ENCODE peak calls at places on chromosome 10, in six cellular contexts. One of them, this sample, is unnamed.

GRCh38 chr10:120946497-120946896 is 95.3 kb downstream of the WDR11 start:
- DNase-seq in T-helper 1 cell: no peak
- DNase-seq in activated CD4-positive, alpha-beta T cell treated with anti-CD3 and anti-CD28 coated beads, Interleukin-2, amount 50 U/mL, for 24 hours: no peak
- DNase-seq in ELR: no peak
- DNase-seq in HT1080: no peak
- DNase-seq in mesendoderm: no peak
- DNase-seq in this sample: no peak

GRCh38 chr10:102770792-102771191 is 27.0 kb downstream of the WBP1L start:
- DNase-seq in mesendoderm: no peak
- DNase-seq in activated CD4-positive, alpha-beta T cell treated with anti-CD3 and anti-CD28 coated beads, Interleukin-2, amount 50 U/mL, for 24 hours: no peak
- DNase-seq in T-helper 1 cell: no peak
- DNase-seq in HT1080: no peak
- DNase-seq in ELR: no peak
- DNase-seq in this sample: no peak

GRCh38 chr10:13632879-13633437 is 46.2 kb downstream of the PRPF18 start:
- DNase-seq in ELR: no peak
- DNase-seq in HT1080: no peak
- DNase-seq in mesendoderm: no peak
- DNase-seq in activated CD4-positive, alpha-beta T cell treated with anti-CD3 and anti-CD28 coated beads, Interleukin-2, amount 50 U/mL, for 24 hours: no peak
- DNase-seq in T-helper 1 cell: no peak
- DNase-seq in this sample: no peak

GRCh38 chr10:44911081-44911540 is at the start of gene TMEM72:
- DNase-seq in T-helper 1 cell: no peak
- DNase-seq in mesendoderm: peak
- DNase-seq in HT1080: no peak
- DNase-seq in ELR: no peak
- DNase-seq in activated CD4-positive, alpha-beta T cell treated with anti-CD3 and anti-CD28 coated beads, Interleukin-2, amount 50 U/mL, for 24 hours: no peak
- DNase-seq in this sample: no peak

GRCh38 chr10:109282510-109282909 is 640.8 kb downstream of the XPNPEP1 start:
- DNase-seq in activated CD4-positive, alpha-beta T cell treated with anti-CD3 and anti-CD28 coated beads, Interleukin-2, amount 50 U/mL, for 24 hours: no peak
- DNase-seq in mesendoderm: no peak
- DNase-seq in T-helper 1 cell: no peak
- DNase-seq in HT1080: peak
- DNase-seq in ELR: peak
- DNase-seq in this sample: no peak

GRCh38 chr10:7789390-7789789 is 1.4 kb downstream of the ATP5F1C start:
- DNase-seq in mesendoderm: peak
- DNase-seq in ELR: peak
- DNase-seq in HT1080: peak
- DNase-seq in activated CD4-positive, alpha-beta T cell treated with anti-CD3 and anti-CD28 coated beads, Interleukin-2, amount 50 U/mL, for 24 hours: no peak
- DNase-seq in T-helper 1 cell: no peak
- DNase-seq in this sample: no peak

GRCh38 chr10:89427629-89428028 is 13.3 kb downstream of the IFIT5 start:
- DNase-seq in HT1080: peak
- DNase-seq in activated CD4-positive, alpha-beta T cell treated with anti-CD3 and anti-CD28 coated beads, Interleukin-2, amount 50 U/mL, for 24 hours: no peak
- DNase-seq in ELR: peak
- DNase-seq in T-helper 1 cell: no peak
- DNase-seq in mesendoderm: no peak
- DNase-seq in this sample: no peak

GRCh38 chr10:116082762-116083161 is 190.2 kb downstream of the GFRA1 start:
- DNase-seq in HT1080: no peak
- DNase-seq in mesendoderm: no peak
- DNase-seq in ELR: no peak
- DNase-seq in T-helper 1 cell: no peak
- DNase-seq in activated CD4-positive, alpha-beta T cell treated with anti-CD3 and anti-CD28 coated beads, Interleukin-2, amount 50 U/mL, for 24 hours: no peak
- DNase-seq in this sample: no peak

GRCh38 chr10:22712959-22713852 is 1.2 kb downstream of the PIP4K2A start:
- DNase-seq in ELR: peak
- DNase-seq in mesendoderm: peak
- DNase-seq in T-helper 1 cell: peak
- DNase-seq in activated CD4-positive, alpha-beta T cell treated with anti-CD3 and anti-CD28 coated beads, Interleukin-2, amount 50 U/mL, for 24 hours: peak
- DNase-seq in HT1080: peak
- DNase-seq in this sample: peak

GRCh38 chr10:110770243-110770642 is 101.5 kb upstream of the PDCD4 start:
- DNase-seq in ELR: no peak
- DNase-seq in mesendoderm: no peak
- DNase-seq in T-helper 1 cell: no peak
- DNase-seq in HT1080: no peak
- DNase-seq in activated CD4-positive, alpha-beta T cell treated with anti-CD3 and anti-CD28 coated beads, Interleukin-2, amount 50 U/mL, for 24 hours: no peak
- DNase-seq in this sample: no peak

GRCh38 chr10:3720228-3721019 is 64.6 kb downstream of the KLF6 start:
- DNase-seq in HT1080: peak
- DNase-seq in activated CD4-positive, alpha-beta T cell treated with anti-CD3 and anti-CD28 coated beads, Interleukin-2, amount 50 U/mL, for 24 hours: no peak
- DNase-seq in ELR: peak
- DNase-seq in mesendoderm: no peak
- DNase-seq in T-helper 1 cell: peak
- DNase-seq in this sample: no peak

GRCh38 chr10:75508239-75508813 is 76.9 kb downstream of the LRMDA start:
- DNase-seq in HT1080: no peak
- DNase-seq in mesendoderm: no peak
- DNase-seq in T-helper 1 cell: no peak
- DNase-seq in ELR: peak
- DNase-seq in activated CD4-positive, alpha-beta T cell treated with anti-CD3 and anti-CD28 coated beads, Interleukin-2, amount 50 U/mL, for 24 hours: no peak
- DNase-seq in this sample: no peak

GRCh38 chr10:2851544-2851943 is 215.8 kb upstream of the PFKP start:
- DNase-seq in ELR: no peak
- DNase-seq in mesendoderm: no peak
- DNase-seq in T-helper 1 cell: no peak
- DNase-seq in activated CD4-positive, alpha-beta T cell treated with anti-CD3 and anti-CD28 coated beads, Interleukin-2, amount 50 U/mL, for 24 hours: no peak
- DNase-seq in HT1080: no peak
- DNase-seq in this sample: no peak

GRCh38 chr10:65313406-65313805 is 1612.4 kb upstream of the LRRTM3 start:
- DNase-seq in mesendoderm: no peak
- DNase-seq in ELR: no peak
- DNase-seq in HT1080: peak
- DNase-seq in activated CD4-positive, alpha-beta T cell treated with anti-CD3 and anti-CD28 coated beads, Interleukin-2, amount 50 U/mL, for 24 hours: no peak
- DNase-seq in T-helper 1 cell: no peak
- DNase-seq in this sample: no peak

GRCh38 chr10:93150990-93151547 is 77.4 kb downstream of the CYP26A1 start:
- DNase-seq in activated CD4-positive, alpha-beta T cell treated with anti-CD3 and anti-CD28 coated beads, Interleukin-2, amount 50 U/mL, for 24 hours: no peak
- DNase-seq in mesendoderm: peak
- DNase-seq in T-helper 1 cell: no peak
- DNase-seq in ELR: no peak
- DNase-seq in HT1080: no peak
- DNase-seq in this sample: no peak

GRCh38 chr10:46296629-46297275 is 10.0 kb downstream of the ANTXRL start:
- DNase-seq in ELR: no peak
- DNase-seq in mesendoderm: no peak
- DNase-seq in activated CD4-positive, alpha-beta T cell treated with anti-CD3 and anti-CD28 coated beads, Interleukin-2, amount 50 U/mL, for 24 hours: no peak
- DNase-seq in T-helper 1 cell: no peak
- DNase-seq in HT1080: no peak
- DNase-seq in this sample: no peak

GRCh38 chr10:119428789-119429188 is 113.7 kb downstream of the RGS10 start:
- DNase-seq in T-helper 1 cell: no peak
- DNase-seq in HT1080: no peak
- DNase-seq in activated CD4-positive, alpha-beta T cell treated with anti-CD3 and anti-CD28 coated beads, Interleukin-2, amount 50 U/mL, for 24 hours: no peak
- DNase-seq in ELR: no peak
- DNase-seq in mesendoderm: no peak
- DNase-seq in this sample: no peak

GRCh38 chr10:99768430-99769011 is 13.9 kb upstream of the ABCC2 start:
- DNase-seq in HT1080: no peak
- DNase-seq in T-helper 1 cell: no peak
- DNase-seq in activated CD4-positive, alpha-beta T cell treated with anti-CD3 and anti-CD28 coated beads, Interleukin-2, amount 50 U/mL, for 24 hours: no peak
- DNase-seq in mesendoderm: no peak
- DNase-seq in ELR: no peak
- DNase-seq in this sample: no peak

GRCh38 chr10:6755891-6756460 is 175.9 kb upstream of the PRKCQ start:
- DNase-seq in ELR: peak
- DNase-seq in T-helper 1 cell: peak
- DNase-seq in mesendoderm: no peak
- DNase-seq in activated CD4-positive, alpha-beta T cell treated with anti-CD3 and anti-CD28 coated beads, Interleukin-2, amount 50 U/mL, for 24 hours: no peak
- DNase-seq in HT1080: no peak
- DNase-seq in this sample: no peak

GRCh38 chr10:34687434-34688205 is 127.5 kb downstream of the PARD3 start:
- DNase-seq in ELR: peak
- DNase-seq in HT1080: peak
- DNase-seq in mesendoderm: no peak
- DNase-seq in T-helper 1 cell: no peak
- DNase-seq in activated CD4-positive, alpha-beta T cell treated with anti-CD3 and anti-CD28 coated beads, Interleukin-2, amount 50 U/mL, for 24 hours: no peak
- DNase-seq in this sample: no peak

GRCh38 chr10:71998840-71999194 is 34.6 kb downstream of the CHST3 start:
- DNase-seq in HT1080: peak
- DNase-seq in T-helper 1 cell: no peak
- DNase-seq in activated CD4-positive, alpha-beta T cell treated with anti-CD3 and anti-CD28 coated beads, Interleukin-2, amount 50 U/mL, for 24 hours: no peak
- DNase-seq in mesendoderm: peak
- DNase-seq in ELR: peak
- DNase-seq in this sample: no peak

GRCh38 chr10:131088619-131089018 is 222.9 kb downstream of the TCERG1L start:
- DNase-seq in T-helper 1 cell: no peak
- DNase-seq in mesendoderm: peak
- DNase-seq in HT1080: no peak
- DNase-seq in ELR: no peak
- DNase-seq in activated CD4-positive, alpha-beta T cell treated with anti-CD3 and anti-CD28 coated beads, Interleukin-2, amount 50 U/mL, for 24 hours: no peak
- DNase-seq in this sample: no peak

GRCh38 chr10:111281516-111281915 is 204.7 kb downstream of the ADRA2A start:
- DNase-seq in activated CD4-positive, alpha-beta T cell treated with anti-CD3 and anti-CD28 coated beads, Interleukin-2, amount 50 U/mL, for 24 hours: no peak
- DNase-seq in T-helper 1 cell: no peak
- DNase-seq in HT1080: no peak
- DNase-seq in ELR: no peak
- DNase-seq in mesendoderm: peak
- DNase-seq in this sample: no peak

GRCh38 chr10:5434017-5434753 is 21.8 kb downstream of the NET1 start:
- DNase-seq in T-helper 1 cell: peak
- DNase-seq in ELR: peak
- DNase-seq in mesendoderm: peak
- DNase-seq in activated CD4-positive, alpha-beta T cell treated with anti-CD3 and anti-CD28 coated beads, Interleukin-2, amount 50 U/mL, for 24 hours: no peak
- DNase-seq in HT1080: peak
- DNase-seq in this sample: no peak

GRCh38 chr10:19921300-19922140 is 105.3 kb downstream of the PLXDC2 start:
- DNase-seq in ELR: no peak
- DNase-seq in activated CD4-positive, alpha-beta T cell treated with anti-CD3 and anti-CD28 coated beads, Interleukin-2, amount 50 U/mL, for 24 hours: no peak
- DNase-seq in mesendoderm: no peak
- DNase-seq in T-helper 1 cell: no peak
- DNase-seq in HT1080: no peak
- DNase-seq in this sample: no peak

GRCh38 chr10:131574707-131575430 is 263.3 kb upstream of the TCERG1L start:
- DNase-seq in HT1080: no peak
- DNase-seq in mesendoderm: no peak
- DNase-seq in activated CD4-positive, alpha-beta T cell treated with anti-CD3 and anti-CD28 coated beads, Interleukin-2, amount 50 U/mL, for 24 hours: no peak
- DNase-seq in T-helper 1 cell: no peak
- DNase-seq in ELR: no peak
- DNase-seq in this sample: no peak